ENCODE peak calls at places on chromosomes 2 and 18, in seven cellular contexts. F is HFFc6, I is AG09309, U is hypothalamus, C is progenitor cell of endocrine pancreas, W is Daoy, Q is left lung. V is an unnamed sample.
A peak's percentile ranks its signal among the peaks of the same experiment; 100 is the strongest.

GRCh38 chr2:239268082-239268481 is 132.7 kb downstream of the HDAC4 start:
- DNase-seq in F (no peak), I (no peak), U (no peak), C (no peak), W (no peak), Q (no peak), V (no peak)

GRCh38 chr18:9617006-9617542 is 2.7 kb upstream of the PPP4R1 start:
- DNase-seq in F (no peak), I (no peak), U (no peak), C (no peak), W (no peak), Q (no peak), V (no peak)

GRCh38 chr2:100812141-100812540 is 7.8 kb upstream of the NPAS2 start:
- DNase-seq in F (no peak), I (no peak), U (no peak), C (no peak), W (no peak), Q (no peak), V (no peak)

GRCh38 chr18:76005632-76006031 is 489.4 kb downstream of the ZNF516 start:
- DNase-seq in F (no peak), I (no peak), U (no peak), C (no peak), W (no peak), Q (no peak), V (no peak)

GRCh38 chr2:233331536-233331935 is 22.8 kb upstream of the DGKD start:
- DNase-seq in F (no peak), I (no peak), U (peak; percentile 31), C (no peak), W (no peak), Q (peak; percentile 87), V (no peak)

GRCh38 chr2:196479350-196479749 is 160.2 kb upstream of the CCDC150 start:
- DNase-seq in F (peak; percentile 85), I (peak; percentile 84), U (no peak), C (no peak), W (peak; percentile 53), Q (no peak), V (peak; percentile 89)

GRCh38 chr2:26727641-26728561 is 35.4 kb downstream of the KCNK3 start:
- DNase-seq in F (no peak), I (no peak), U (no peak), C (no peak), W (no peak), Q (no peak), V (no peak)

GRCh38 chr18:53755914-53756606 is 468.4 kb downstream of the MBD2 start:
- DNase-seq in F (no peak), I (no peak), U (no peak), C (no peak), W (no peak), Q (peak; percentile 73), V (no peak)

GRCh38 chr2:119122663-119123062 is 35.9 kb downstream of the C1QL2 start:
- DNase-seq in F (no peak), I (no peak), U (no peak), C (no peak), W (no peak), Q (no peak), V (no peak)

GRCh38 chr2:21602789-21603188 is 479.0 kb downstream of the TDRD15 start:
- DNase-seq in F (no peak), I (no peak), U (no peak), C (no peak), W (no peak), Q (no peak), V (no peak)

GRCh38 chr2:20992201-20992711 is 51.6 kb downstream of the APOB start:
- DNase-seq in F (peak; percentile 41), I (no peak), U (no peak), C (no peak), W (peak; percentile 41), Q (no peak), V (peak; percentile 5)

GRCh38 chr2:171553858-171554257 is 31.6 kb downstream of the CYBRD1 start:
- DNase-seq in F (no peak), I (no peak), U (no peak), C (no peak), W (peak; percentile 68), Q (no peak), V (no peak)

GRCh38 chr18:74282359-74283254 is 9.2 kb downstream of the CYB5A start:
- DNase-seq in F (no peak), I (no peak), U (no peak), C (no peak), W (no peak), Q (no peak), V (no peak)

GRCh38 chr2:213691351-213691750 is 407.1 kb downstream of the SPAG16 start:
- DNase-seq in F (no peak), I (no peak), U (no peak), C (no peak), W (no peak), Q (no peak), V (no peak)

GRCh38 chr18:35573531-35573930 is 8.0 kb upstream of the GALNT1 start:
- DNase-seq in F (no peak), I (no peak), U (no peak), C (no peak), W (no peak), Q (no peak), V (no peak)

GRCh38 chr2:150710041-150710440 is 222.6 kb upstream of the RND3 start:
- DNase-seq in F (no peak), I (no peak), U (no peak), C (no peak), W (no peak), Q (no peak), V (no peak)

GRCh38 chr2:96878796-96879544 is 9.1 kb upstream of the SEMA4C start:
- DNase-seq in F (no peak), I (no peak), U (no peak), C (no peak), W (no peak), Q (no peak), V (no peak)

GRCh38 chr2:229660951-229661350 is 53.4 kb downstream of the DNER start:
- DNase-seq in F (no peak), I (no peak), U (no peak), C (no peak), W (peak; percentile 35), Q (no peak), V (no peak)

GRCh38 chr2:229033816-229034215 is 237.3 kb downstream of the PID1 start:
- DNase-seq in F (no peak), I (no peak), U (no peak), C (no peak), W (no peak), Q (no peak), V (no peak)

GRCh38 chr2:14524803-14525080 is 107.8 kb upstream of the LRATD1 start:
- DNase-seq in F (peak; percentile 65), I (peak; percentile 16), U (no peak), C (no peak), W (no peak), Q (no peak), V (peak; percentile 21)

GRCh38 chr2:45242161-45242741 is 233.0 kb upstream of the SIX2 start:
- DNase-seq in F (no peak), I (no peak), U (no peak), C (no peak), W (peak; percentile 68), Q (no peak), V (no peak)

GRCh38 chr18:21672868-21673267 is 31.7 kb downstream of the ABHD3 start:
- DNase-seq in F (no peak), I (no peak), U (no peak), C (no peak), W (peak; percentile 78), Q (no peak), V (peak; percentile 28)

GRCh38 chr2:225122582-225123486 is 80.6 kb upstream of the DOCK10 start:
- DNase-seq in F (peak; percentile 48), I (no peak), U (no peak), C (no peak), W (no peak), Q (no peak), V (no peak)

V was measured in GM04503.